ENCODE peak calls at places on chromosomes 2 and 18, in five cellular contexts. T is iPS DF 6.9; E is nucleus accumbens; L is activated T-helper 1 cell treated with anti-CD3 and anti-CD28 coated beads, Interleukin-12 subunit alpha, Interleukin-12 subunit beta, Interleukin-2, Interleukin-4 antibody, amounts not matched to agents 30 ng/mL and 10 ng/mL and 1 ng/mL, durations not matched to agents 14 hours and 24 hours and 36 hours; V is ACHN. G is an unnamed sample.
A peak's percentile ranks its signal among the peaks of the same experiment; 100 is the strongest.

GRCh38 chr2:185658766-185659165 is 79.8 kb upstream of the FSIP2 start:
- DNase-seq in T (no peak), E (no peak), L (no peak), V (no peak), G (no peak)

GRCh38 chr2:105734762-105735538 is 9.8 kb upstream of the NCK2 start:
- DNase-seq in T (no peak), E (no peak), L (no peak), V (peak; percentile 44), G (no peak)

GRCh38 chr2:128690869-128691268 is 372.2 kb upstream of the HS6ST1 start:
- DNase-seq in T (no peak), E (no peak), L (no peak), V (no peak), G (no peak)

GRCh38 chr2:48912110-48912509 is 156.6 kb upstream of the LHCGR start:
- DNase-seq in T (no peak), E (no peak), L (no peak), V (no peak), G (no peak)

GRCh38 chr2:186518945-186519344 is 32.9 kb downstream of the ZC3H15 start:
- DNase-seq in T (no peak), E (no peak), L (no peak), V (peak; percentile 59), G (no peak)

GRCh38 chr18:44719519-44720060 is 38.9 kb downstream of the SETBP1 start:
- DNase-seq in T (no peak), E (no peak), L (no peak), V (no peak), G (no peak)

GRCh38 chr18:50424877-50425690 is 50.2 kb downstream of the SKA1 start:
- DNase-seq in T (no peak), E (no peak), L (no peak), V (no peak), G (no peak)

GRCh38 chr2:163670929-163671328 is 64.9 kb downstream of the FIGN start:
- DNase-seq in T (no peak), E (no peak), L (no peak), V (no peak), G (no peak)

GRCh38 chr2:208311321-208311720 is 45.3 kb downstream of the PIKFYVE start:
- DNase-seq in T (no peak), E (no peak), L (no peak), V (no peak), G (no peak)